ENCODE peak calls at places on chromosomes 6 and 20, in six cellular contexts. M is HCT116, C is K562, B is suprapubic skin, F is prostate gland, K is HepG2. E is an unnamed sample.

GRCh38 chr6:164106345-164106769 is 691.8 kb downstream of the QKI start:
- DNase-seq in M (no peak), C (peak), B (no peak), F (no peak), K (peak), E (no peak)

GRCh38 chr6:106300020-106300772 is 25.4 kb downstream of the ATG5 start:
- DNase-seq in M (no peak), C (no peak), B (no peak), F (no peak), K (peak), E (no peak)

GRCh38 chr6:168774381-168774780 is 333.4 kb downstream of the SMOC2 start:
- DNase-seq in M (no peak), C (no peak), B (no peak), F (no peak), K (no peak), E (no peak)

GRCh38 chr6:3326179-3326971 is 67.6 kb downstream of the PSMG4 start:
- DNase-seq in M (no peak), C (no peak), B (no peak), F (no peak), K (no peak), E (no peak)

GRCh38 chr20:10282930-10283556 is 64.4 kb downstream of the SNAP25 start:
- DNase-seq in M (no peak), C (no peak), B (no peak), F (no peak), K (no peak), E (no peak)

GRCh38 chr6:3316818-3317217 is 58.1 kb downstream of the PSMG4 start:
- DNase-seq in M (no peak), C (no peak), B (no peak), F (no peak), K (no peak), E (no peak)

GRCh38 chr20:13800728-13801134 is 15.9 kb downstream of the NDUFAF5 start:
- DNase-seq in M (no peak), C (no peak), B (peak), F (peak), K (peak), E (peak)

GRCh38 chr6:437042-437402 is 45.5 kb downstream of the IRF4 start:
- DNase-seq in M (no peak), C (no peak), B (no peak), F (no peak), K (no peak), E (no peak)

GRCh38 chr20:43658068-43658722 is 8.7 kb upstream of the MYBL2 start:
- DNase-seq in M (no peak), C (no peak), B (no peak), F (no peak), K (peak), E (no peak)

GRCh38 chr6:46221221-46221793 is 50.5 kb upstream of the ENPP5 start:
- DNase-seq in M (peak), C (peak), B (no peak), F (no peak), K (peak), E (no peak)

GRCh38 chr6:13814938-13815575 is 700 bp upstream of the MCUR1 start:
- DNase-seq in M (no peak), C (no peak), B (no peak), F (no peak), K (no peak), E (no peak)

GRCh38 chr20:57040924-57041323 is 225.5 kb downstream of the BMP7 start:
- DNase-seq in M (no peak), C (no peak), B (peak), F (peak), K (no peak), E (peak)

GRCh38 chr6:37698264-37699137 is 818 bp upstream of the MDGA1 start:
- DNase-seq in M (peak), C (peak), B (no peak), F (peak), K (no peak), E (peak)

GRCh38 chr6:37535701-37536461 is 36.2 kb upstream of the CCDC167 start:
- DNase-seq in M (no peak), C (peak), B (no peak), F (peak), K (no peak), E (no peak)

DNA sequence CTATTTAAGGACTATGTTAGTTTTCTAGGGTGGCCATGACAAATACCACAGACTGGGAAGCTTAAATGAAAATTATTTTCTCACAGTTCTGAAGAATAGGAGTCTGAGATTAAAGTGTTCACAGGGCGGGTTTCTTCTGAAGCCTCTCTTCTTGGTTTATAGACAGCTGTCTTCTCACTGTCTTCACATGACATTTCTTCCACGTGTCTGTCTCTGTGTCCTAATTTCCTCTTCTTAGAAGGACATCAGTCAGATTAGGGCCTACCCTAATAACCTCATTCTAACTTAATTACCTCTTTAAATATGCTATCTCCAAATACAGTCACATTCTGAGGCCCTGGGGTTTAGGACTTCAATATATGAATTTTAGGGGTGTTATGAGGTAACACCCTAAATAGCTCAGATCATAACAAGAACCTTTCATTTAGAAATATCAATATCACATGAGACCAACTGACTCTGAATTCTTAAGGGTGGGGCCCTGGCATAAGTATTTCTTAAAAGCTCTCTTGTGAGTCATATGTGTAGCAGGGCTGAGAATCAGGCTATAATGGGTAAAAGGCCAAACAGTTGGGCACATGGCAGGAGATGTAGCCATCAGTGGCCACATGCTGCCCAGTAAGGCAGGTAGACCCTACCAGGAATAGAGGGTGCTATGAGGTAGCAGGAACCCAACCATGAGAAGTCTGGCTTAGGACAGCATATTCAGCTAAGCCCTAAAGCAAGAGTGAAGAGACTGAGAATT is 62.1 kb upstream of the TENT5A start:
- DNase-seq in M (no peak), C (no peak), B (no peak), F (no peak), K (no peak), E (no peak)
- TF ChIP-seq CTCF in M (no peak), C (no peak), B (no peak), F (no peak), K (no peak), E (no peak)

GRCh38 chr6:56374841-56375369 is 127.5 kb upstream of the COL21A1 start:
- DNase-seq in M (no peak), C (no peak), B (no peak), F (no peak), K (no peak), E (no peak)
- H3K4me3 ChIP-seq in M (no peak), C (no peak), B (no peak), F (no peak), K (no peak), E (no peak)

GRCh38 chr6:161257778-161258457 is 15.9 kb downstream of the AGPAT4 start:
- DNase-seq in M (no peak), C (no peak), B (no peak), F (no peak), K (no peak), E (no peak)

GRCh38 chr6:161254126-161254753 is 19.6 kb downstream of the AGPAT4 start:
- DNase-seq in M (no peak), C (no peak), B (no peak), F (no peak), K (no peak), E (no peak)

GRCh38 chr6:161256390-161256789 is 17.5 kb downstream of the AGPAT4 start:
- DNase-seq in M (no peak), C (no peak), B (no peak), F (no peak), K (no peak), E (no peak)

GRCh38 chr6:161255518-161255917 is 18.3 kb downstream of the AGPAT4 start:
- DNase-seq in M (no peak), C (no peak), B (no peak), F (no peak), K (no peak), E (no peak)

DNA sequence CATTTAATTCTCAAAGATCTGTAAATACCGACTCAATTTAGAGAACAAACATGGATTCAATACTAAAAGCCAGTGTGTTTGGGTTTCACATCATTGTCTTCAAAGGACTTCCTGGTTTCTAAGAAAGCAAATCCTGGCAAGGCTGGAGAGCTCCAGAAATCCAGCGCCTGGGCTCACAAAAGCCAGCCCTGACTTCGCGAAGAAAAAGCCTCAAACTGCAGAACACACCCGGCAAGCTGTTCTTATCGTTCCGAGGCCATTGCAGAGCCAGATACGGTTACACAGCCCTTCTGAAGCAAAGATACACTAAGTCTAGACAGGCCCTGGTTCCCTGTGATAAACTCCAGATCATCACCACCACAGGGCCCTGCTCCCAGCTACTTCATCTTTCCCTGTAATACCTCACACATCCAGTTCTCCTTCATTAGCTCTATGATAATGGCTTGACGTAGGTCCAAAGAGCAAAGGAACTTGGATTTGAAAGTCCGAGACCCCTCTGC is 19.1 kb downstream of the AGPAT4 start:
- DNase-seq in M (no peak), C (peak), B (no peak), F (no peak), K (no peak), E (no peak)
- TF ChIP-seq POLR2AphosphoS5 in M (no peak), C (peak), B (no peak), F (no peak), K (no peak), E (no peak)

DNA sequence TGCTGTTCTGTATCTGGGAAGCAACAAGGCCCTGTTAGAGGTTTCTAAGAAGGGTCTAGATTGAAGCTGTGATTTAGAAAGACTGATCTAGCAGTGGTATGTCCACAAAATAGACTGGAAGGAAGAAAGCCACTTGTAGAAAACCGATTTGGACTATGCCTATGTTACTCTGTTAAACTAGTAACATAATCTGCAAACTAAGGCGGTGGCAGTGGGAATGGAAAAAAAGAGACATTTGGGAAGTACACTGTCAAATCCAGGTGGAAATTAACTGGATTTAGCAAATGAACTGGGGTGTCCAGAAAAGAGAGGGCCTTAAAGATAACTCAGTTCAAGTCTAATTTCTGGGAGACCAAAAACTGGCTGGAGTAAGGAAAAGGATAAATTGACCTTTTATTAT is 11.6 kb downstream of the ILRUN start:
- DNase-seq in M (no peak), C (no peak), B (no peak), F (no peak), K (no peak), E (no peak)
- TF ChIP-seq CTCF in M (no peak), C (no peak), B (no peak), F (no peak), K (no peak), E (no peak)

DNA sequence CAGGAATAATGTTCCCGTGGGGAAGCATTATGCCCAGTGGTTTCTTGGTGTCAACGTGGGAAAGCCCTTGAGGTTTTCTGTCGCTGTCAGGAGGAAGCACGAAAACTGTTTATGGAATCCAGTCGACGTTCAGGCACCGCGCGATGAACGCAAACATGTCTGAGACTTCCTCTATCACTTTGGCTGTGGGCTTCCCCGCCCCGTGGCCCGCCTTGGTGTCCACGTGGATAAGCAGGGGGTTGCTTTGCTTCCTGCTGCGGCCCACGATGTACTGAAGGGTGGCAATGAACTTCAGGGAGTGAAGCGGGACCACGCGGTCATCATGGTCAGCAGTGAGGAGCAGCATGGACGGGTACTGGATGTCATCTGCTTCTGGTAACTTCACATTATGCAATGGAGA is 98.2 kb upstream of the POPDC3 start:
- DNase-seq in M (no peak), C (no peak), B (no peak), F (no peak), K (no peak), E (no peak)
- H3K4me3 ChIP-seq in M (no peak), C (no peak), B (no peak), F (no peak), K (no peak), E (no peak)

E was measured in transverse colon.